ENCODE peak calls at places on chromosomes 3 and 15, in nine cellular contexts. P is ELR; C is SHP77 treated with DMSO at 0.1 percent for 48 hours; B is fibroblast of mammary gland; H is T-helper 2 cell; L is anterior cingulate cortex; T is stimulated activated CD4-positive, alpha-beta T cell treated with anti-CD3 and anti-CD28 coated beads, Interleukin-2, amount 100 ng/mL, for 48 hours; O is lower lobe of right lung; D is body of pancreas. N is an unnamed sample.

GRCh38 chr3:22714758-22715157 is 488.4 kb upstream of the UBE2E2 start:
- DNase-seq in P (no peak), C (no peak), B (no peak), H (no peak), L (no peak), T (no peak), O (no peak), D (no peak), N (no peak)

GRCh38 chr15:74384566-74385441 is 17.4 kb upstream of the CYP11A1 start:
- DNase-seq in P (peak), C (no peak), B (peak), H (no peak), L (no peak), T (no peak), O (peak), D (no peak), N (no peak)

GRCh38 chr3:36653095-36653494 is 111.3 kb downstream of the DCLK3 start:
- DNase-seq in P (peak), C (no peak), B (peak), H (no peak), L (no peak), T (no peak), O (no peak), D (no peak), N (no peak)

GRCh38 chr3:179067839-179068238 is 3.8 kb downstream of the ZMAT3 start:
- DNase-seq in P (no peak), C (no peak), B (no peak), H (no peak), L (no peak), T (no peak), O (no peak), D (no peak), N (no peak)

GRCh38 chr3:171353423-171353822 is 106.8 kb downstream of the TNIK start:
- DNase-seq in P (peak), C (no peak), B (peak), H (no peak), L (no peak), T (no peak), O (no peak), D (no peak), N (no peak)

GRCh38 chr15:32919749-32920414 is 202.1 kb downstream of the GREM1 start:
- DNase-seq in P (peak), C (no peak), B (peak), H (no peak), L (no peak), T (no peak), O (no peak), D (no peak), N (no peak)

GRCh38 chr3:40713795-40714194 is 189.0 kb downstream of the ZNF621 start:
- DNase-seq in P (no peak), C (no peak), B (no peak), H (no peak), L (no peak), T (no peak), O (no peak), D (no peak), N (no peak)

GRCh38 chr3:112092439-112093179 is 6.4 kb downstream of the C3orf52 start:
- DNase-seq in P (peak), C (peak), B (no peak), H (no peak), L (no peak), T (no peak), O (no peak), D (no peak), N (no peak)

GRCh38 chr15:65912235-65912634 is 42.9 kb downstream of the RAB11A start:
- DNase-seq in P (no peak), C (no peak), B (no peak), H (no peak), L (no peak), T (no peak), O (no peak), D (no peak), N (no peak)

GRCh38 chr15:58440922-58441321 is 9.1 kb downstream of the LIPC start:
- DNase-seq in P (no peak), C (no peak), B (no peak), H (no peak), L (no peak), T (no peak), O (peak), D (peak), N (no peak)

GRCh38 chr15:60477991-60478632 is 830 bp downstream of the ICE2 start:
- DNase-seq in P (peak), C (no peak), B (peak), H (no peak), L (no peak), T (no peak), O (no peak), D (no peak), N (peak)

GRCh38 chr15:40100133-40100946 is 8.3 kb downstream of the BMF start:
- DNase-seq in P (no peak), C (no peak), B (no peak), H (no peak), L (no peak), T (no peak), O (no peak), D (peak), N (no peak)

GRCh38 chr3:194384569-194385001 is 14.5 kb downstream of the GP5 start:
- DNase-seq in P (no peak), C (no peak), B (no peak), H (no peak), L (no peak), T (no peak), O (no peak), D (no peak), N (no peak)

GRCh38 chr3:150504473-150504872 is 41.8 kb downstream of the SERP1 start:
- DNase-seq in P (no peak), C (no peak), B (no peak), H (no peak), L (no peak), T (no peak), O (no peak), D (no peak), N (no peak)

GRCh38 chr15:73305331-73306211 is 63.2 kb downstream of the HCN4 start:
- DNase-seq in P (peak), C (peak), B (peak), H (no peak), L (peak), T (no peak), O (no peak), D (peak), N (no peak)

GRCh38 chr3:148233403-148233802 is 464.3 kb upstream of the AGTR1 start:
- DNase-seq in P (peak), C (no peak), B (peak), H (no peak), L (no peak), T (no peak), O (no peak), D (no peak), N (no peak)

GRCh38 chr3:127085576-127085975 is 102.7 kb downstream of the PLXNA1 start:
- DNase-seq in P (no peak), C (no peak), B (no peak), H (no peak), L (no peak), T (no peak), O (no peak), D (no peak), N (no peak)

GRCh38 chr3:58463181-58463941 is 28.5 kb upstream of the KCTD6 start:
- DNase-seq in P (peak), C (peak), B (peak), H (peak), L (peak), T (peak), O (peak), D (peak), N (peak)

GRCh38 chr15:58361291-58361759 is 70.5 kb upstream of the LIPC start:
- DNase-seq in P (peak), C (no peak), B (peak), H (no peak), L (no peak), T (no peak), O (no peak), D (peak), N (no peak)

GRCh38 chr15:42863572-42864239 is 56.9 kb downstream of the TTBK2 start:
- DNase-seq in P (no peak), C (no peak), B (no peak), H (no peak), L (no peak), T (no peak), O (no peak), D (peak), N (no peak)

GRCh38 chr15:31953573-31953972 is 76.7 kb upstream of the CHRNA7 start:
- DNase-seq in P (no peak), C (no peak), B (no peak), H (no peak), L (no peak), T (no peak), O (no peak), D (no peak), N (no peak)

GRCh38 chr15:38559908-38560307 is 4.7 kb downstream of the RASGRP1 start:
- DNase-seq in P (no peak), C (no peak), B (no peak), H (no peak), L (no peak), T (no peak), O (no peak), D (no peak), N (no peak)

GRCh38 chr15:101017041-101017754 is 98.0 kb downstream of the LRRK1 start:
- DNase-seq in P (peak), C (no peak), B (no peak), H (no peak), L (no peak), T (no peak), O (no peak), D (no peak), N (no peak)

GRCh38 chr15:51312754-51313390 is 25.5 kb downstream of the CYP19A1 start:
- DNase-seq in P (peak), C (no peak), B (peak), H (no peak), L (no peak), T (no peak), O (no peak), D (no peak), N (no peak)

GRCh38 chr15:78120523-78120922 is 10.7 kb downstream of the CIB2 start:
- DNase-seq in P (no peak), C (no peak), B (no peak), H (no peak), L (no peak), T (no peak), O (no peak), D (no peak), N (no peak)

GRCh38 chr3:61236556-61236955 is 14.7 kb downstream of the FHIT start:
- DNase-seq in P (no peak), C (no peak), B (peak), H (no peak), L (no peak), T (no peak), O (no peak), D (no peak), N (no peak)

GRCh38 chr3:46676601-46677071 is 16.8 kb downstream of the ALS2CL start:
- DNase-seq in P (no peak), C (no peak), B (no peak), H (no peak), L (no peak), T (no peak), O (no peak), D (no peak), N (peak)

GRCh38 chr3:183244219-183244618 is 8.8 kb upstream of the B3GNT5 start:
- DNase-seq in P (peak), C (no peak), B (peak), H (no peak), L (peak), T (no peak), O (peak), D (peak), N (no peak)

GRCh38 chr3:51896607-51897305 is 6.4 kb downstream of the IQCF1 start:
- DNase-seq in P (peak), C (no peak), B (no peak), H (no peak), L (no peak), T (no peak), O (no peak), D (no peak), N (no peak)

GRCh38 chr15:57146394-57147140 is 228.1 kb downstream of the TCF12 start:
- DNase-seq in P (peak), C (peak), B (peak), H (no peak), L (no peak), T (no peak), O (no peak), D (peak), N (no peak)

GRCh38 chr3:133452603-133453313 is 52.9 kb downstream of the BFSP2 start:
- DNase-seq in P (peak), C (no peak), B (no peak), H (no peak), L (no peak), T (no peak), O (no peak), D (no peak), N (no peak)

GRCh38 chr3:23626442-23626841 is 179.3 kb upstream of the UBE2E1 start:
- DNase-seq in P (no peak), C (no peak), B (no peak), H (no peak), L (no peak), T (no peak), O (no peak), D (no peak), N (no peak)

N was measured in CD8-positive, alpha-beta memory T cell.